ENCODE peak calls at places on chromosomes 11 and 22, in nine cellular contexts. P, R, N, H, U, O, Z, Q and E are unnamed samples.

GRCh38 chr11:76415073-76415472 is 29.7 kb upstream of the EMSY start:
- DNase-seq in N (no peak), R (no peak), Q (no peak), P (no peak), O (peak; percentile 76), Z (no peak), H (no peak), U (no peak), E (peak; percentile 36)

GRCh38 chr11:27926981-27927481 is 180.9 kb downstream of the KIF18A start:
- DNase-seq in R (no peak), P (no peak), U (no peak), Z (peak; percentile 88), N (no peak), O (no peak), Q (peak; percentile 99), H (no peak), E (no peak)

GRCh38 chr11:30603357-30603756 is 17.2 kb upstream of the MPPED2 start:
- DNase-seq in Q (no peak), H (no peak), N (no peak), O (no peak), Z (no peak), U (no peak), R (no peak), P (no peak), E (no peak)

GRCh38 chr11:127627629-127628462 is 627.3 kb upstream of the KIRREL3 start:
- DNase-seq in H (no peak), O (no peak), R (peak; percentile 21), N (no peak), Q (peak; percentile 20), U (no peak), P (no peak), Z (peak; percentile 4), E (no peak)

GRCh38 chr11:100791873-100792272 is 104.8 kb downstream of the ARHGAP42 start:
- DNase-seq in O (peak; percentile 53), R (no peak), N (no peak), U (no peak), Z (peak; percentile 17), Q (no peak), P (no peak), H (no peak), E (no peak)

GRCh38 chr11:112652786-112653390 is 308.3 kb upstream of the NCAM1 start:
- DNase-seq in R (no peak), P (no peak), N (no peak), O (no peak), Z (peak; percentile 10), U (no peak), H (no peak), Q (peak; percentile 65), E (no peak)

GRCh38 chr22:30474121-30474520 is 2.3 kb upstream of the SEC14L3 start:
- DNase-seq in R (no peak), Z (no peak), Q (no peak), U (no peak), H (no peak), N (no peak), O (no peak), P (no peak), E (no peak)

GRCh38 chr11:31412946-31413345 is 43.3 kb downstream of the DNAJC24 start:
- DNase-seq in H (no peak), R (no peak), U (no peak), N (no peak), O (no peak), Q (peak; percentile 83), P (no peak), Z (peak; percentile 78), E (no peak)

GRCh38 chr11:93843906-93844305 is 6.5 kb downstream of the VSTM5 start:
- DNase-seq in Z (peak; percentile 27), P (no peak), O (peak; percentile 12), N (no peak), R (no peak), Q (peak; percentile 16), U (no peak), H (no peak), E (no peak)

GRCh38 chr11:71451596-71452353 is 1.2 kb upstream of the NADSYN1 start:
- DNase-seq in N (peak; percentile 50), H (no peak), P (no peak), O (peak; percentile 86), Z (no peak), R (no peak), Q (no peak), U (no peak), E (peak; percentile 58)

GRCh38 chr11:62539238-62539925 is 7.2 kb downstream of the AHNAK start:
- DNase-seq in P (peak; percentile 90), Q (peak; percentile 90), Z (peak; percentile 93), R (no peak), H (no peak), N (no peak), U (peak; percentile 63), O (no peak), E (no peak)
- H3K4me1 ChIP-seq in P (peaks cover 82% of the 10 kb centered on the region), Q (peaks cover 58% of the 10 kb centered on the region), Z (peaks cover 52% of the 10 kb centered on the region), R (peaks cover 49% of the 10 kb centered on the region), H (peaks cover 75% of the 10 kb centered on the region), N (peaks cover 15% of the 10 kb centered on the region), U (peaks cover 100% of the 10 kb centered on the region), O (no peaks in the 10 kb centered on the region), E (peaks cover 46% of the 10 kb centered on the region)

GRCh38 chr11:57487920-57488319 is 27.6 kb downstream of the SLC43A1 start:
- DNase-seq in Z (no peak), Q (no peak), P (no peak), R (no peak), H (no peak), N (no peak), O (no peak), U (no peak), E (no peak)

GRCh38 chr11:57490456-57491248 is 24.9 kb downstream of the SLC43A1 start:
- DNase-seq in H (no peak), R (no peak), P (no peak), Z (peak; percentile 38), Q (no peak), N (no peak), U (no peak), O (no peak), E (no peak)

GRCh38 chr11:57487021-57487778 is 26.9 kb downstream of the RTN4RL2 start:
- DNase-seq in N (no peak), Q (no peak), H (no peak), P (no peak), Z (no peak), O (no peak), R (no peak), U (no peak), E (no peak)

GRCh38 chr11:57493507-57494503 is 21.7 kb downstream of the SLC43A1 start:
- DNase-seq in P (peak; percentile 53), Q (no peak), N (peak; percentile 65), R (peak; percentile 65), O (peak; percentile 94), U (peak; percentile 83), Z (peak; percentile 17), H (no peak), E (peak; percentile 96)

DNA sequence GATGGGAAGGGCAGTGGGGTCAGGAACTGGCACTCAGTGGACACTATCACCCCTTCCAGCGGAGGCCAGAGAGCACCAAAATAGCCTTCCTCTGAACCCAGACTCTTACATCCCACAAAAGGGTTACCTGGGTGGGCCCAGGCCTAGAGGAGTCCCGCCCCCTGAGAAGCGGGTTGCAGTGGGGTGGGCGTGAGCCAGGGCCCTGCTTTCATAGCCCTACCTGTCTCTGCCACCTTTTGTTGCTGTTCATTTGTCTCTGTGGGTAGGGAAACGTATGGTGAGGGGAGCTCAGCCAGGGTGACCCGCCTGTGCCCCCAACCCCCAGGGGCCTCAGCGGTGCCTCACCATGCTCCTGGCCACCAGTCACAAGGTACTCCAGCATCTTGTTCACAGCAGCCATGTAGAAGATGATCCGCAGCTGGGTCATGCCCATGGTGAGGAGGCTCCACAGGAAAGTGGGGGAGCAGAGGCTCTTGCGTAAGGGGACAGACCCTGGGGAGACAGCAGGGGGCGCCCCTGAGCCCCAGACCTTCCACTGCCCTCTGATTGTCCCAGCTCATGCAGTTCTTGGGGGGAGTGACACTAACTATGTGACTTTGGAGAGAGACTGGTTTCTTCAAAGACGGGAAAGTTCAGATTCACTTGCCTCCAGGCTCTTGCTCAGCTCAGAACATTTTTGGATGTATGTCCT is 24.0 kb downstream of the SLC43A1 start:
- DNase-seq in U (peak; percentile 50), Q (no peak), P (no peak), Z (no peak), O (peak; percentile 83), N (peak; percentile 42), H (no peak), R (no peak), E (no peak)
- TF ChIP-seq CTCF in U (no peak), Q (peak; percentile 29), P (peak; percentile 48), Z (peak; percentile 47), O (peak; percentile 88), N (peak; percentile 75), H (peak; percentile 45), R (no peak), E (peak; percentile 69)

GRCh38 chr11:8809185-8809584 is 101.8 kb upstream of the AKIP1 start:
- DNase-seq in N (no peak), H (no peak), R (no peak), O (no peak), Z (no peak), U (no peak), Q (no peak), P (no peak), E (no peak)

GRCh38 chr11:8811571-8811970 is 99.4 kb upstream of the AKIP1 start:
- DNase-seq in P (no peak), Z (peak; percentile 72), R (no peak), O (no peak), N (no peak), H (no peak), Q (no peak), U (no peak), E (no peak)

GRCh38 chr11:8810331-8811301 is 100.4 kb upstream of the AKIP1 start:
- DNase-seq in H (peak; percentile 61), U (peak; percentile 84), Q (peak; percentile 85), N (peak; percentile 90), O (peak; percentile 82), R (peak; percentile 83), P (peak; percentile 89), Z (peak; percentile 81), E (no peak)

GRCh38 chr11:8808226-8808585 is 102.8 kb upstream of the AKIP1 start:
- DNase-seq in R (no peak), Q (no peak), N (peak; percentile 24), H (no peak), Z (no peak), O (no peak), U (no peak), P (no peak), E (no peak)

DNA sequence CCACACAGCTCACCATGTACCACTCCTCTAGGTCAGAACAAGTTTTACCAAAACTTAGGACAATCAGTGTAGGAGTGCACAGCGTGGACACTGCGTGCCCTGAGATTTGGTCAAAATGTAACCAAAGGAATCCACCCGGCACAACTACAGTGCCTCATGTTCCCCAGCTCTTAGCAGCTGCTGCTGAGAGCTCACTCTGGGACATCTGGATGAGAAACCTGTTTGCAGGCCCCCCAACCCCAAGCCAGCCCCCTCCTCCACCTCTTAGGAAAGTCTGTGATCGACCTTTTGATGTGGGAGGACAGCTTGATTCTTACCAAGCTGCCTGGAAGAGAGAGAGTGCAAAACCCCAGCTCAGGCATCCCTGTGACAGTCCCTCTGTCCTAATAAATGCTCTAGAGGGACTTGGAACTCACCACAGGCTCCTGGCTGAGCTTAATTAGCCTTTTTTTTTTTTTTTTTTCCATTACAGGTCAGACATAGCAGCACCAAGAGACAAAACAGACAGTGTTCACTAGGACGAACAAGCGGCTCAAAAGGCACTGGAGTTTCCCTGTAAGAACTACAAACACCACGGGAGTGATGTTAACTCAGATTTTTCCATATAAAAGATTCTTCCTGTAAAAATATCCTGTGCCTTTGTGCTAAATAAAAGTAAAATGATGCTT is 101.2 kb upstream of the AKIP1 start:
- DNase-seq in R (no peak), Z (no peak), Q (no peak), U (no peak), N (peak; percentile 35), O (no peak), P (no peak), H (no peak), E (no peak)
- H3K4me1 ChIP-seq in R (no peaks in the 10 kb centered on the region), Z (peaks cover 41% of the 10 kb centered on the region), Q (peaks cover 62% of the 10 kb centered on the region), U (peaks cover 85% of the 10 kb centered on the region), N (peaks cover 50% of the 10 kb centered on the region), O (peaks cover 8% of the 10 kb centered on the region), P (peaks cover 74% of the 10 kb centered on the region), H (peaks cover 67% of the 10 kb centered on the region), E (peaks cover 13% of the 10 kb centered on the region)

GRCh38 chr11:92388380-92388779 is 163.8 kb downstream of the FAT3 start:
- DNase-seq in R (no peak), N (no peak), Z (no peak), H (no peak), P (no peak), Q (no peak), U (no peak), O (no peak), E (no peak)
- TF ChIP-seq CTCF in R (no peak), N (no peak), Z (no peak), H (no peak), P (peak; percentile 13), Q (peak; percentile 31), U (no peak), O (peak; percentile 63), E (peak; percentile 44)